ENCODE peak calls at places on chromosome 15, in five cellular contexts. I is amygdala; U is CD4-positive, alpha-beta T cell; O is HuH-7; C is mucosa of descending colon. F is an unnamed sample.

GRCh38 chr15:61084944-61085367 is 144.1 kb downstream of the RORA start:
- DNase-seq in I (no peak), U (no peak), O (no peak), C (peak), F (no peak)

GRCh38 chr15:70023064-70023768 is 74.5 kb downstream of the TLE3 start:
- DNase-seq in I (no peak), U (peak), O (no peak), C (peak), F (no peak)

GRCh38 chr15:42511010-42511396 is 15.6 kb downstream of the SNAP23 start:
- DNase-seq in I (no peak), U (no peak), O (no peak), C (no peak), F (no peak)

GRCh38 chr15:40055576-40056293 is 16.8 kb upstream of the SRP14 start:
- DNase-seq in I (no peak), U (no peak), O (no peak), C (no peak), F (peak)

GRCh38 chr15:86121568-86121967 is 41.9 kb downstream of the AGBL1 start:
- DNase-seq in I (no peak), U (no peak), O (no peak), C (no peak), F (no peak)

GRCh38 chr15:31372635-31373091 is 46.0 kb downstream of the KLF13 start:
- DNase-seq in I (peak), U (no peak), O (no peak), C (no peak), F (peak)

GRCh38 chr15:73482184-73482583 is 39.2 kb downstream of the REC114 start:
- DNase-seq in I (no peak), U (no peak), O (no peak), C (no peak), F (no peak)

GRCh38 chr15:58987036-58987435 is 427 bp upstream of the RNF111 start:
- DNase-seq in I (no peak), U (no peak), O (peak), C (peak), F (no peak)

GRCh38 chr15:86138798-86139197 is 59.1 kb downstream of the AGBL1 start:
- DNase-seq in I (no peak), U (no peak), O (no peak), C (no peak), F (no peak)

GRCh38 chr15:90334304-90334731 is 17.8 kb upstream of the ZNF774 start:
- DNase-seq in I (no peak), U (no peak), O (no peak), C (peak), F (no peak)

GRCh38 chr15:81939604-81940440 is 106.0 kb downstream of the MEX3B start:
- DNase-seq in I (no peak), U (no peak), O (peak), C (peak), F (no peak)

GRCh38 chr15:78224024-78224413 is 10.3 kb downstream of the ACSBG1 start:
- DNase-seq in I (no peak), U (no peak), O (no peak), C (no peak), F (no peak)

GRCh38 chr15:97545799-97546198 is 414.7 kb upstream of the ARRDC4 start:
- DNase-seq in I (no peak), U (no peak), O (no peak), C (no peak), F (no peak)